ENCODE peak calls at places on chromosomes 11 and 22, in four cellular contexts. V, U, K and M are unnamed samples.

GRCh38 chr11:16881074-16881709 is 133.0 kb downstream of the PLEKHA7 start:
- DNase-seq in U (peak), V (no peak), K (no peak), M (peak)

GRCh38 chr11:126997196-126997595 is 3.4 kb downstream of the KIRREL3 start:
- DNase-seq in U (peak), V (no peak), K (no peak), M (no peak)

GRCh38 chr11:20007386-20007785 is 152.9 kb downstream of the DBX1 start:
- DNase-seq in U (no peak), V (no peak), K (no peak), M (no peak)

GRCh38 chr11:77206264-77207018 is 78.4 kb downstream of the MYO7A start:
- DNase-seq in U (no peak), K (no peak), V (no peak), M (no peak)

GRCh38 chr22:43273902-43274484 is 69.2 kb downstream of the SCUBE1 start:
- DNase-seq in K (peak), V (no peak), U (peak), M (peak)

GRCh38 chr11:73752903-73753302 is 8.0 kb downstream of the RAB6A start:
- DNase-seq in K (no peak), V (no peak), U (no peak), M (no peak)

GRCh38 chr11:58286249-58286648 is 18.2 kb upstream of the OR10W1 start:
- DNase-seq in K (peak), V (no peak), U (peak), M (peak)

GRCh38 chr11:70192666-70193410 is 10.3 kb upstream of the FADD start:
- DNase-seq in K (no peak), U (no peak), V (no peak), M (no peak)

GRCh38 chr11:121451982-121452608 is at the start of gene SORL1:
- DNase-seq in U (peak), V (peak), K (peak), M (peak)

GRCh38 chr11:88507771-88508557 is 170.4 kb upstream of the CTSC start:
- DNase-seq in U (no peak), K (no peak), V (no peak), M (peak)

GRCh38 chr11:93541884-93542752 is 1.1 kb downstream of the SMCO4 start:
- DNase-seq in V (peak), U (peak), K (peak), M (peak)

GRCh38 chr11:26976389-26976788 is 17.5 kb upstream of the FIBIN start:
- DNase-seq in K (no peak), V (no peak), U (peak), M (no peak)

GRCh38 chr11:65911682-65912568 is 6.9 kb downstream of the C11orf68 start:
- DNase-seq in K (peak), U (peak), V (no peak), M (peak)

GRCh38 chr22:46754110-46754799 is 8.2 kb upstream of the TBC1D22A start:
- DNase-seq in V (no peak), U (peak), K (no peak), M (peak)

GRCh38 chr11:17719028-17719939 is at the start of gene MYOD1:
- DNase-seq in V (no peak), U (no peak), K (peak), M (no peak)

GRCh38 chr11:106276126-106276525 is 198.7 kb downstream of the AASDHPPT start:
- DNase-seq in K (no peak), V (no peak), U (peak), M (no peak)

GRCh38 chr11:34356918-34357645 is 728 bp downstream of the ABTB2 start:
- DNase-seq in U (peak), V (no peak), K (peak), M (peak)

GRCh38 chr22:27810566-27810965 is 9.0 kb upstream of the MN1 start:
- DNase-seq in U (peak), K (no peak), V (no peak), M (no peak)

GRCh38 chr22:42808516-42808915 is 48.6 kb downstream of the ARFGAP3 start:
- DNase-seq in U (no peak), V (no peak), K (no peak), M (no peak)

GRCh38 chr11:130527648-130528300 is 79.3 kb downstream of the ADAMTS15 start:
- DNase-seq in K (no peak), V (no peak), U (peak), M (peak)

GRCh38 chr11:96943970-96944369 is 554.2 kb downstream of the JRKL start:
- DNase-seq in V (no peak), U (no peak), K (no peak), M (no peak)

GRCh38 chr22:33598821-33599220 is 321.5 kb downstream of the LARGE1 start:
- DNase-seq in U (no peak), K (no peak), V (no peak), M (no peak)

GRCh38 chr11:18265949-18266348 is at the start of gene SAA1:
- DNase-seq in V (no peak), U (no peak), K (no peak), M (no peak)

GRCh38 chr11:124098142-124098541 is 17.1 kb upstream of the VWA5A start:
- DNase-seq in U (no peak), K (no peak), V (no peak), M (no peak)

GRCh38 chr11:130551388-130551787 is 102.9 kb downstream of the ADAMTS15 start:
- DNase-seq in K (no peak), U (peak), V (no peak), M (no peak)

GRCh38 chr11:12052676-12053605 is 44.5 kb upstream of the DKK3 start:
- DNase-seq in V (no peak), U (no peak), K (no peak), M (no peak)

GRCh38 chr11:106327134-106327533 is 249.7 kb downstream of the AASDHPPT start:
- DNase-seq in K (no peak), V (no peak), U (no peak), M (no peak)

GRCh38 chr22:45413368-45414211 is at the start of the genes RIBC2 and SMC1B:
- DNase-seq in V (no peak), K (peak), U (peak), M (peak)

GRCh38 chr11:106681435-106681834 is 336.8 kb downstream of the GUCY1A2 start:
- DNase-seq in U (no peak), K (no peak), V (no peak), M (no peak)

GRCh38 chr11:122756417-122756816 is 81.9 kb upstream of the CRTAM start:
- DNase-seq in U (no peak), V (peak), K (no peak), M (no peak)

GRCh38 chr11:132430352-132431091 is 1060.1 kb downstream of the NTM start:
- DNase-seq in K (no peak), U (no peak), V (no peak), M (no peak)

GRCh38 chr11:116170526-116171120 is 602.2 kb downstream of the BUD13 start:
- DNase-seq in V (no peak), K (peak), U (no peak), M (no peak)

GRCh38 chr22:17918840-17919239 is 105.5 kb downstream of the MICAL3 start:
- DNase-seq in K (no peak), V (no peak), U (peak), M (no peak)

GRCh38 chr11:47251751-47252150 is 3.1 kb upstream of the ACP2 start:
- DNase-seq in V (no peak), K (no peak), U (no peak), M (no peak)

GRCh38 chr11:129814244-129814992 is 1.2 kb upstream of the TMEM45B start:
- DNase-seq in U (no peak), V (no peak), K (no peak), M (no peak)

GRCh38 chr22:32693102-32693501 is 108.4 kb upstream of the TIMP3 start:
- DNase-seq in U (no peak), V (no peak), K (no peak), M (no peak)

GRCh38 chr11:299951-300735 is 817 bp upstream of the IFITM5 start:
- DNase-seq in U (peak), K (no peak), V (no peak), M (no peak)

GRCh38 chr11:95465887-95466286 is 234.9 kb upstream of the SESN3 start:
- DNase-seq in K (peak), U (no peak), V (no peak), M (no peak)